ENCODE peak calls at places on chromosomes 1 and 21, in eight cellular contexts. One of them, this sample, is unnamed.

GRCh38 chr1:171222961-171223360 is 25.3 kb upstream of the FMO1 start:
- DNase-seq in NCI-H1417: no peak
- DNase-seq in amygdala: no peak
- DNase-seq in endothelial cell: no peak
- DNase-seq in fibroblast of pulmonary artery: peak
- DNase-seq in sciatic nerve: no peak
- DNase-seq in osteocyte: no peak
- DNase-seq in HuH-7.5: no peak
- DNase-seq in this sample: no peak

GRCh38 chr1:233238884-233239432 is 56.6 kb downstream of the PCNX2 start:
- DNase-seq in NCI-H1417: no peak
- DNase-seq in amygdala: no peak
- DNase-seq in endothelial cell: no peak
- DNase-seq in fibroblast of pulmonary artery: peak
- DNase-seq in sciatic nerve: no peak
- DNase-seq in osteocyte: no peak
- DNase-seq in HuH-7.5: no peak
- DNase-seq in this sample: no peak

GRCh38 chr1:54528613-54529012 is 19.4 kb upstream of the ACOT11 start:
- DNase-seq in NCI-H1417: no peak
- DNase-seq in amygdala: no peak
- DNase-seq in endothelial cell: no peak
- DNase-seq in fibroblast of pulmonary artery: no peak
- DNase-seq in sciatic nerve: peak
- DNase-seq in osteocyte: no peak
- DNase-seq in HuH-7.5: no peak
- DNase-seq in this sample: peak

GRCh38 chr1:32063261-32063681 is 9.5 kb upstream of the TMEM39B start:
- DNase-seq in NCI-H1417: peak
- DNase-seq in amygdala: no peak
- DNase-seq in endothelial cell: no peak
- DNase-seq in fibroblast of pulmonary artery: peak
- DNase-seq in sciatic nerve: no peak
- DNase-seq in osteocyte: no peak
- DNase-seq in HuH-7.5: peak
- DNase-seq in this sample: peak

GRCh38 chr1:55310517-55310927 is 95.4 kb upstream of the USP24 start:
- DNase-seq in NCI-H1417: no peak
- DNase-seq in amygdala: no peak
- DNase-seq in endothelial cell: no peak
- DNase-seq in fibroblast of pulmonary artery: peak
- DNase-seq in sciatic nerve: no peak
- DNase-seq in osteocyte: no peak
- DNase-seq in HuH-7.5: no peak
- DNase-seq in this sample: no peak

GRCh38 chr1:107750364-107750959 is 214.5 kb downstream of the VAV3 start:
- DNase-seq in NCI-H1417: peak
- DNase-seq in amygdala: peak
- DNase-seq in endothelial cell: peak
- DNase-seq in fibroblast of pulmonary artery: peak
- DNase-seq in sciatic nerve: peak
- DNase-seq in osteocyte: no peak
- DNase-seq in HuH-7.5: peak
- DNase-seq in this sample: peak

GRCh38 chr1:26677306-26678115 is 18.3 kb upstream of the ARID1A start:
- DNase-seq in NCI-H1417: peak
- DNase-seq in amygdala: peak
- DNase-seq in endothelial cell: peak
- DNase-seq in fibroblast of pulmonary artery: peak
- DNase-seq in sciatic nerve: peak
- DNase-seq in osteocyte: no peak
- DNase-seq in HuH-7.5: no peak
- DNase-seq in this sample: peak

GRCh38 chr21:43355925-43356289 is 71.0 kb downstream of the SIK1 start:
- DNase-seq in NCI-H1417: peak
- DNase-seq in amygdala: no peak
- DNase-seq in endothelial cell: no peak
- DNase-seq in fibroblast of pulmonary artery: no peak
- DNase-seq in sciatic nerve: no peak
- DNase-seq in osteocyte: no peak
- DNase-seq in HuH-7.5: no peak
- DNase-seq in this sample: no peak

GRCh38 chr1:3428899-3429298 is 25.6 kb upstream of the ARHGEF16 start:
- DNase-seq in NCI-H1417: no peak
- DNase-seq in amygdala: no peak
- DNase-seq in endothelial cell: no peak
- DNase-seq in fibroblast of pulmonary artery: no peak
- DNase-seq in sciatic nerve: no peak
- DNase-seq in osteocyte: no peak
- DNase-seq in HuH-7.5: no peak
- DNase-seq in this sample: no peak

GRCh38 chr1:74767490-74767889 is 34.5 kb downstream of the TYW3 start:
- DNase-seq in NCI-H1417: no peak
- DNase-seq in amygdala: no peak
- DNase-seq in endothelial cell: peak
- DNase-seq in fibroblast of pulmonary artery: peak
- DNase-seq in sciatic nerve: no peak
- DNase-seq in osteocyte: no peak
- DNase-seq in HuH-7.5: no peak
- DNase-seq in this sample: peak

GRCh38 chr1:184950209-184950608 is 24.1 kb downstream of the NIBAN1 start:
- DNase-seq in NCI-H1417: no peak
- DNase-seq in amygdala: no peak
- DNase-seq in endothelial cell: no peak
- DNase-seq in fibroblast of pulmonary artery: no peak
- DNase-seq in sciatic nerve: no peak
- DNase-seq in osteocyte: no peak
- DNase-seq in HuH-7.5: no peak
- DNase-seq in this sample: peak

GRCh38 chr1:102970496-102971078 is 137.7 kb downstream of the COL11A1 start:
- DNase-seq in NCI-H1417: peak
- DNase-seq in amygdala: no peak
- DNase-seq in endothelial cell: peak
- DNase-seq in fibroblast of pulmonary artery: peak
- DNase-seq in sciatic nerve: no peak
- DNase-seq in osteocyte: no peak
- DNase-seq in HuH-7.5: peak
- DNase-seq in this sample: peak

GRCh38 chr1:205189162-205189561 is 22.3 kb downstream of the DSTYK start:
- DNase-seq in NCI-H1417: no peak
- DNase-seq in amygdala: no peak
- DNase-seq in endothelial cell: no peak
- DNase-seq in fibroblast of pulmonary artery: no peak
- DNase-seq in sciatic nerve: no peak
- DNase-seq in osteocyte: no peak
- DNase-seq in HuH-7.5: no peak
- DNase-seq in this sample: no peak

GRCh38 chr21:36610201-36610600 is 88.7 kb upstream of the SIM2 start:
- DNase-seq in NCI-H1417: no peak
- DNase-seq in amygdala: no peak
- DNase-seq in endothelial cell: no peak
- DNase-seq in fibroblast of pulmonary artery: peak
- DNase-seq in sciatic nerve: no peak
- DNase-seq in osteocyte: no peak
- DNase-seq in HuH-7.5: no peak
- DNase-seq in this sample: no peak

GRCh38 chr1:8481650-8482380 is 163.9 kb downstream of the SLC45A1 start:
- DNase-seq in NCI-H1417: no peak
- DNase-seq in amygdala: no peak
- DNase-seq in endothelial cell: no peak
- DNase-seq in fibroblast of pulmonary artery: peak
- DNase-seq in sciatic nerve: no peak
- DNase-seq in osteocyte: no peak
- DNase-seq in HuH-7.5: no peak
- DNase-seq in this sample: no peak

GRCh38 chr1:98704474-98704873 is 43.0 kb downstream of the SNX7 start:
- DNase-seq in NCI-H1417: peak
- DNase-seq in amygdala: peak
- DNase-seq in endothelial cell: peak
- DNase-seq in fibroblast of pulmonary artery: peak
- DNase-seq in sciatic nerve: no peak
- DNase-seq in osteocyte: no peak
- DNase-seq in HuH-7.5: no peak
- DNase-seq in this sample: peak

GRCh38 chr1:172185206-172185605 is 235.3 kb upstream of the C1orf105 start:
- DNase-seq in NCI-H1417: peak
- DNase-seq in amygdala: no peak
- DNase-seq in endothelial cell: no peak
- DNase-seq in fibroblast of pulmonary artery: peak
- DNase-seq in sciatic nerve: no peak
- DNase-seq in osteocyte: no peak
- DNase-seq in HuH-7.5: no peak
- DNase-seq in this sample: peak

GRCh38 chr1:15212989-15213291 is 34.1 kb upstream of the FHAD1 start:
- DNase-seq in NCI-H1417: no peak
- DNase-seq in amygdala: no peak
- DNase-seq in endothelial cell: no peak
- DNase-seq in fibroblast of pulmonary artery: no peak
- DNase-seq in sciatic nerve: no peak
- DNase-seq in osteocyte: no peak
- DNase-seq in HuH-7.5: no peak
- DNase-seq in this sample: no peak

GRCh38 chr1:172973424-172973823 is 77.3 kb downstream of the TNFSF18 start:
- DNase-seq in NCI-H1417: no peak
- DNase-seq in amygdala: no peak
- DNase-seq in endothelial cell: no peak
- DNase-seq in fibroblast of pulmonary artery: no peak
- DNase-seq in sciatic nerve: no peak
- DNase-seq in osteocyte: no peak
- DNase-seq in HuH-7.5: no peak
- DNase-seq in this sample: no peak

GRCh38 chr1:244863491-244864252 is 671 bp downstream of the HNRNPU start:
- DNase-seq in NCI-H1417: no peak
- DNase-seq in amygdala: peak
- DNase-seq in endothelial cell: no peak
- DNase-seq in fibroblast of pulmonary artery: no peak
- DNase-seq in sciatic nerve: peak
- DNase-seq in osteocyte: no peak
- DNase-seq in HuH-7.5: no peak
- DNase-seq in this sample: no peak

GRCh38 chr1:6009120-6010040 is 17.2 kb upstream of the NPHP4 start:
- DNase-seq in NCI-H1417: no peak
- DNase-seq in amygdala: no peak
- DNase-seq in endothelial cell: no peak
- DNase-seq in fibroblast of pulmonary artery: no peak
- DNase-seq in sciatic nerve: no peak
- DNase-seq in osteocyte: no peak
- DNase-seq in HuH-7.5: no peak
- DNase-seq in this sample: no peak

GRCh38 chr1:62722796-62723195 is 34.6 kb upstream of the DOCK7 start:
- DNase-seq in NCI-H1417: no peak
- DNase-seq in amygdala: no peak
- DNase-seq in endothelial cell: no peak
- DNase-seq in fibroblast of pulmonary artery: no peak
- DNase-seq in sciatic nerve: no peak
- DNase-seq in osteocyte: no peak
- DNase-seq in HuH-7.5: no peak
- DNase-seq in this sample: no peak

GRCh38 chr1:201603613-201604232 is 64.8 kb downstream of the NAV1 start:
- DNase-seq in NCI-H1417: no peak
- DNase-seq in amygdala: no peak
- DNase-seq in endothelial cell: no peak
- DNase-seq in fibroblast of pulmonary artery: peak
- DNase-seq in sciatic nerve: no peak
- DNase-seq in osteocyte: no peak
- DNase-seq in HuH-7.5: no peak
- DNase-seq in this sample: peak

GRCh38 chr1:57254006-57254405 is 169.9 kb downstream of the DAB1 start:
- DNase-seq in NCI-H1417: no peak
- DNase-seq in amygdala: no peak
- DNase-seq in endothelial cell: no peak
- DNase-seq in fibroblast of pulmonary artery: no peak
- DNase-seq in sciatic nerve: no peak
- DNase-seq in osteocyte: no peak
- DNase-seq in HuH-7.5: no peak
- DNase-seq in this sample: no peak

GRCh38 chr1:108554682-108555081 is 5.2 kb upstream of the EEIG2 start:
- DNase-seq in NCI-H1417: no peak
- DNase-seq in amygdala: no peak
- DNase-seq in endothelial cell: no peak
- DNase-seq in fibroblast of pulmonary artery: no peak
- DNase-seq in sciatic nerve: no peak
- DNase-seq in osteocyte: no peak
- DNase-seq in HuH-7.5: no peak
- DNase-seq in this sample: no peak

GRCh38 chr21:16082038-16082816 is 352.4 kb downstream of the USP25 start:
- DNase-seq in NCI-H1417: peak
- DNase-seq in amygdala: no peak
- DNase-seq in endothelial cell: no peak
- DNase-seq in fibroblast of pulmonary artery: peak
- DNase-seq in sciatic nerve: no peak
- DNase-seq in osteocyte: no peak
- DNase-seq in HuH-7.5: no peak
- DNase-seq in this sample: peak

GRCh38 chr1:30887485-30888315 is 20.9 kb downstream of the SDC3 start:
- DNase-seq in NCI-H1417: peak
- DNase-seq in amygdala: no peak
- DNase-seq in endothelial cell: no peak
- DNase-seq in fibroblast of pulmonary artery: peak
- DNase-seq in sciatic nerve: no peak
- DNase-seq in osteocyte: no peak
- DNase-seq in HuH-7.5: no peak
- DNase-seq in this sample: peak

GRCh38 chr1:100927276-100927675 is 31.4 kb downstream of the SLC30A7 start:
- DNase-seq in NCI-H1417: no peak
- DNase-seq in amygdala: no peak
- DNase-seq in endothelial cell: no peak
- DNase-seq in fibroblast of pulmonary artery: no peak
- DNase-seq in sciatic nerve: no peak
- DNase-seq in osteocyte: no peak
- DNase-seq in HuH-7.5: no peak
- DNase-seq in this sample: no peak

GRCh38 chr1:57959727-57960300 is 536.0 kb upstream of the DAB1 start:
- DNase-seq in NCI-H1417: no peak
- DNase-seq in amygdala: peak
- DNase-seq in endothelial cell: no peak
- DNase-seq in fibroblast of pulmonary artery: no peak
- DNase-seq in sciatic nerve: no peak
- DNase-seq in osteocyte: no peak
- DNase-seq in HuH-7.5: no peak
- DNase-seq in this sample: no peak

GRCh38 chr1:216686860-216687545 is 36.2 kb downstream of the ESRRG start:
- DNase-seq in NCI-H1417: no peak
- DNase-seq in amygdala: no peak
- DNase-seq in endothelial cell: no peak
- DNase-seq in fibroblast of pulmonary artery: peak
- DNase-seq in sciatic nerve: no peak
- DNase-seq in osteocyte: no peak
- DNase-seq in HuH-7.5: no peak
- DNase-seq in this sample: peak

GRCh38 chr1:15277370-15277769 is 30.3 kb downstream of the FHAD1 start:
- DNase-seq in NCI-H1417: no peak
- DNase-seq in amygdala: no peak
- DNase-seq in endothelial cell: no peak
- DNase-seq in fibroblast of pulmonary artery: no peak
- DNase-seq in sciatic nerve: no peak
- DNase-seq in osteocyte: peak
- DNase-seq in HuH-7.5: no peak
- DNase-seq in this sample: no peak

GRCh38 chr1:30715216-30715615 is 8.2 kb downstream of the MATN1 start:
- DNase-seq in NCI-H1417: no peak
- DNase-seq in amygdala: no peak
- DNase-seq in endothelial cell: no peak
- DNase-seq in fibroblast of pulmonary artery: no peak
- DNase-seq in sciatic nerve: no peak
- DNase-seq in osteocyte: no peak
- DNase-seq in HuH-7.5: no peak
- DNase-seq in this sample: peak

GRCh38 chr1:57897581-57897980 is 473.7 kb upstream of the DAB1 start:
- DNase-seq in NCI-H1417: no peak
- DNase-seq in amygdala: no peak
- DNase-seq in endothelial cell: no peak
- DNase-seq in fibroblast of pulmonary artery: no peak
- DNase-seq in sciatic nerve: no peak
- DNase-seq in osteocyte: no peak
- DNase-seq in HuH-7.5: no peak
- DNase-seq in this sample: no peak

GRCh38 chr1:197441990-197442389 is 173.9 kb downstream of the CRB1 start:
- DNase-seq in NCI-H1417: no peak
- DNase-seq in amygdala: no peak
- DNase-seq in endothelial cell: no peak
- DNase-seq in fibroblast of pulmonary artery: peak
- DNase-seq in sciatic nerve: peak
- DNase-seq in osteocyte: no peak
- DNase-seq in HuH-7.5: no peak
- DNase-seq in this sample: no peak